ENCODE peak calls at places on chromosomes 3 and 15, in five cellular contexts. I, C, F, U and O are unnamed samples.

GRCh38 chr3:69290006-69290405 is 95.9 kb downstream of the FRMD4B start:
- DNase-seq in F (no peak), U (no peak), C (no peak), I (no peak), O (no peak)

GRCh38 chr15:41987246-41987924 is 15.0 kb upstream of the EHD4 start:
- DNase-seq in F (no peak), U (peak), I (no peak), C (no peak), O (no peak)

GRCh38 chr15:43939070-43939469 is 112.3 kb downstream of the WDR76 start:
- DNase-seq in U (no peak), I (peak), F (no peak), C (no peak), O (no peak)

GRCh38 chr15:90002428-90002844 is 1.3 kb downstream of the ZNF710 start:
- DNase-seq in I (peak), C (peak), U (peak), F (no peak), O (peak)

GRCh38 chr3:126205717-126206655 is 25.6 kb upstream of the ALDH1L1 start:
- DNase-seq in F (no peak), C (no peak), I (no peak), U (no peak), O (no peak)

GRCh38 chr15:41494190-41494921 is 682 bp downstream of the ITPKA start:
- DNase-seq in F (no peak), U (peak), C (peak), I (peak), O (no peak)

GRCh38 chr3:49493901-49494300 is 23.8 kb downstream of the DAG1 start:
- DNase-seq in U (no peak), F (no peak), C (no peak), I (no peak), O (no peak)

GRCh38 chr15:94446441-94446840 is 215.1 kb downstream of the MCTP2 start:
- DNase-seq in F (no peak), I (no peak), C (no peak), U (no peak), O (no peak)

GRCh38 chr3:47381317-47382157 is 716 bp downstream of the PTPN23 start:
- DNase-seq in U (peak), F (peak), C (peak), I (peak), O (peak)

GRCh38 chr15:80419546-80419945 is 15.4 kb downstream of the ARNT2 start:
- DNase-seq in F (no peak), I (peak), U (no peak), C (no peak), O (no peak)

GRCh38 chr15:89335289-89336041 is 841 bp upstream of the POLG start:
- DNase-seq in F (no peak), I (no peak), U (no peak), C (no peak), O (no peak)

GRCh38 chr3:133712017-133712416 is 34.2 kb upstream of the TF start:
- DNase-seq in C (no peak), F (no peak), I (no peak), U (no peak), O (no peak)

GRCh38 chr3:83849331-83849730 is 1109.5 kb upstream of the CADM2 start:
- DNase-seq in I (no peak), F (no peak), C (no peak), U (no peak), O (no peak)